ENCODE peak calls at places on chromosomes 13 and 19, in nine cellular contexts. N is aorta, A is tibial nerve, I is HAP-1, C is iPS DF 6.9, P is heart left ventricle, U is psoas muscle, K is ovary, T is tibial artery. S is an unnamed sample.

GRCh38 chr13:35514166-35514565 is 37.7 kb upstream of the MAB21L1 start:
- DNase-seq in N (no peak), A (no peak), I (no peak), C (no peak), P (no peak), U (no peak), K (no peak), T (no peak), S (no peak)

GRCh38 chr13:80040219-80040976 is 300.5 kb downstream of the SPRY2 start:
- DNase-seq in N (no peak), A (no peak), I (no peak), C (no peak), P (no peak), U (no peak), K (no peak), T (no peak), S (no peak)

GRCh38 chr19:1020868-1021425 is at the start of gene TMEM259:
- DNase-seq in N (peak; percentile 98), A (peak; percentile 98), I (peak; percentile 91), C (no peak), P (peak; percentile 99), U (peak; percentile 99), K (peak; percentile 96), T (peak; percentile 99), S (peak; percentile 97)

GRCh38 chr13:44273991-44274810 is 99.4 kb upstream of the SERP2 start:
- DNase-seq in N (no peak), A (no peak), I (no peak), C (no peak), P (no peak), U (no peak), K (peak; percentile 23), T (no peak), S (no peak)

GRCh38 chr13:110885966-110886365 is 28.9 kb downstream of the ANKRD10 start:
- DNase-seq in N (no peak), A (no peak), I (no peak), C (no peak), P (no peak), U (no peak), K (no peak), T (no peak), S (no peak)

GRCh38 chr13:89514534-89515312 is 1832.8 kb upstream of the MIR17HG start:
- DNase-seq in N (no peak), A (no peak), I (no peak), C (no peak), P (no peak), U (no peak), K (no peak), T (no peak), S (no peak)

GRCh38 chr19:16461630-16462051 is 10.1 kb downstream of the EPS15L1 start:
- DNase-seq in N (no peak), A (no peak), I (no peak), C (no peak), P (peak; percentile 88), U (peak; percentile 94), K (no peak), T (no peak), S (no peak)

GRCh38 chr19:5054551-5055456 is 85.9 kb downstream of the KDM4B start:
- DNase-seq in N (no peak), A (no peak), I (no peak), C (no peak), P (peak; percentile 74), U (peak; percentile 42), K (no peak), T (no peak), S (no peak)

GRCh38 chr19:38288127-38288855 is 15.8 kb upstream of the C19orf33 start:
- DNase-seq in N (no peak), A (no peak), I (no peak), C (no peak), P (no peak), U (no peak), K (no peak), T (no peak), S (no peak)

GRCh38 chr13:65631078-65631477 is 1599.1 kb downstream of the PCDH9 start:
- DNase-seq in N (no peak), A (no peak), I (no peak), C (no peak), P (no peak), U (no peak), K (no peak), T (no peak), S (no peak)

GRCh38 chr19:53624776-53625540 is 6.8 kb upstream of the DPRX start:
- DNase-seq in N (no peak), A (no peak), I (no peak), C (no peak), P (no peak), U (no peak), K (no peak), T (no peak), S (no peak)

GRCh38 chr19:45469835-45470146 is 2.0 kb downstream of the FOSB start:
- DNase-seq in N (no peak), A (peak; percentile 86), I (peak; percentile 79), C (no peak), P (no peak), U (no peak), K (no peak), T (peak; percentile 95), S (no peak)

GRCh38 chr19:46373573-46374359 is 26.9 kb downstream of the PPP5C start:
- DNase-seq in N (peak; percentile 89), A (no peak), I (no peak), C (no peak), P (peak; percentile 93), U (peak; percentile 80), K (no peak), T (peak; percentile 86), S (peak; percentile 98)

GRCh38 chr13:102017248-102017647 is 384.6 kb downstream of the FGF14 start:
- DNase-seq in N (no peak), A (no peak), I (no peak), C (no peak), P (no peak), U (no peak), K (no peak), T (no peak), S (no peak)

GRCh38 chr19:37936166-37936565 is 29.2 kb downstream of the SIPA1L3 start:
- DNase-seq in N (no peak), A (no peak), I (no peak), C (no peak), P (no peak), U (no peak), K (no peak), T (no peak), S (no peak)

GRCh38 chr19:39832341-39833083 is 1.4 kb downstream of the DYRK1B start:
- DNase-seq in N (no peak), A (no peak), I (no peak), C (no peak), P (no peak), U (no peak), K (no peak), T (no peak), S (no peak)

GRCh38 chr13:45113809-45114208 is 6.5 kb upstream of the GTF2F2 start:
- DNase-seq in N (no peak), A (no peak), I (no peak), C (no peak), P (no peak), U (no peak), K (no peak), T (no peak), S (no peak)

DNA sequence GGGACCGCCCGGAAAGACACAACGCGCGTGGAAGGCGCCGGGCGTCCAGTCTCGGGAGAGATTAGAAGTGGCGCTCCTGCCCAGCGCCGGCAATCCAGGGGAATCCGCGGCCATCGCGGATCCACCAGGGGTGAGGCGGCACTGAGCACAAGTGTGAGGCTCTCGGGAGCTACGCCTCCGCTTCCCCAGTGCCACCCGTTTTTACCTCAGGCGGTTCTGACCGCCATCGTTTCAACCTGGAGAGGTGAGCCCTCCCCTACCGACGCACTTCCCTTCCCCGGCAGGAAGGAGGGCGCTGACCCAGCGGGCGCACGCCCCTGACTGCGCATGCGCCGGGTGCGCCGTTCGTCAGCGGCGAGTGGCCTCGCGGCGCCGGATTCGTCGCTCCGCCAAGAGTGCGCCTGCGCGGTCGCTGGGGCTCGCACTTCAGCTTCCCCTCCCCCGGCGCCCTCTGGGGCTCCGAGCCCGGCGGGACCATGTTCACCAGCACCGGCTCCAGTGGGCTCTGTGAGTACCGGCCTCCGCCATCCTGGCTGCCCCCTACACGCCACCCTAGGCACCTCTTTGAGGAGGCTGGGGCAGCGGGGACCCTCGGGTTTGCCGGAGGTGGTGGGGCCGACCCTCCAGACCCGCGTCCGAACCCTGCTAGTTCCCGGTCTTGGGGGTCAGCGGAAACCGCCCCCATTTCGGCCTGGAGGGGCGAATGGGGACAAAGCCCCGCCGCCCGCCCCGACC is at the start of gene UBAC2:
- DNase-seq in N (peak; percentile 98), A (peak; percentile 84), I (peak; percentile 87), C (peak; percentile 89), P (peak; percentile 97), U (peak; percentile 98), K (peak; percentile 95), T (peak; percentile 97), S (peak; percentile 94)
- H3K4me1 ChIP-seq in N (no peaks in the 10 kb centered on the region), A (peaks cover 24% of the 10 kb centered on the region), I (peaks cover 11% of the 10 kb centered on the region), C (peaks cover 2% of the 10 kb centered on the region), P (peaks cover 39% of the 10 kb centered on the region), U (peaks cover 26% of the 10 kb centered on the region), K (peaks cover 1% of the 10 kb centered on the region), T (peaks cover 12% of the 10 kb centered on the region), S (no peaks in the 10 kb centered on the region)

GRCh38 chr19:57830071-57830602 is at the start of gene ZNF587B:
- DNase-seq in N (peak; percentile 80), A (no peak), I (peak; percentile 4), C (peak; percentile 93), P (peak; percentile 83), U (peak; percentile 84), K (peak; percentile 63), T (peak; percentile 78), S (peak; percentile 62)
- H3K4me1 ChIP-seq in N (no peaks in the 10 kb centered on the region), A (peaks cover 9% of the 10 kb centered on the region), I (no peaks in the 10 kb centered on the region), C (no peaks in the 10 kb centered on the region), P (peaks cover 27% of the 10 kb centered on the region), U (peaks cover 7% of the 10 kb centered on the region), K (peaks cover 6% of the 10 kb centered on the region), T (no peaks in the 10 kb centered on the region), S (no peaks in the 10 kb centered on the region)

DNA sequence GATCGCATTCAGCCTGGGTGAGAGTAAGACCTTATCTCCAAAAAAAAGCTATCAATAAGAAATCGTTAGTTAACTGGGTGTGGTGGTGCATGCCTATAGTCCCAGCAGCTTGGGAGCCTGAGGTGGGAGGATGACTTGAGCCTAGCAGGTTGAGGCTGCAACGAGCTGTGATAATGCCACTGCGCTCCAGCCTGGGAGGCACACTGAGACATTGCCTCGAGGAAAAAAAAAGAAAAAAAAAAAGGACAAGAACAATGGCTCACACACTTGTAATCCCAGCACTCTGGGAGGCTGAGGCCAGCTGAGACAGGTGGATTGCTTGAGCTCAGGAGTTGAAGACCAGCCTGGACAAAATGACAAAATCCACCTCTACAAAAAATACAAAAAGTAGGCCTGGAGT is 16.1 kb downstream of the PSPC1 start:
- DNase-seq in N (no peak), A (no peak), I (peak; percentile 14), C (no peak), P (no peak), U (no peak), K (no peak), T (no peak), S (no peak)
- H3K4me1 ChIP-seq in N (no peaks in the 10 kb centered on the region), A (peaks cover 43% of the 10 kb centered on the region), I (peaks cover 6% of the 10 kb centered on the region), C (no peaks in the 10 kb centered on the region), P (peaks cover 7% of the 10 kb centered on the region), U (peaks cover 7% of the 10 kb centered on the region), K (peaks cover 7% of the 10 kb centered on the region), T (peaks cover 21% of the 10 kb centered on the region), S (no peaks in the 10 kb centered on the region)

DNA sequence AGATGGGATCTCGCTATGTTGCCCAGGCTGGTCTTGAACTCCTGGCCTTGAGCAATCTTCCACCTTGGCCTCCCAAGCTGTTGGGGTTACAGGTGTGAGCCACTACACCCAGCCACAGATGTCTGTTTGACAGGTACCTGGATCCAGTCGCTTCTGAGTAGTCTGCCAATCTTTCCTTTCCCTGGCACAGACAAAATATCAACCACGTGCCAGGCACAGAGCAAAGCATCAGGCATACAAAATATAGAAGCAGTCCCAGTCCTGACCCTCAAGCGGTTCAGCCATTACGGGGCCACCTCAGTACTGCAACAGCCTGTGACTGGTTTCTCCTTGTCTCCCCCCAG is 3.8 kb downstream of the ELAVL1 start:
- DNase-seq in N (no peak), A (no peak), I (no peak), C (no peak), P (no peak), U (no peak), K (no peak), T (no peak), S (no peak)
- H3K4me1 ChIP-seq in N (no peaks in the 10 kb centered on the region), A (peaks cover 89% of the 10 kb centered on the region), I (peaks cover 16% of the 10 kb centered on the region), C (peaks cover 2% of the 10 kb centered on the region), P (peaks cover 73% of the 10 kb centered on the region), U (peaks cover 72% of the 10 kb centered on the region), K (peaks cover 22% of the 10 kb centered on the region), T (peaks cover 64% of the 10 kb centered on the region), S (peaks cover 36% of the 10 kb centered on the region)

S was measured in breast epithelium.